ENCODE peak calls at places on chromosomes 1 and 21, in six cellular contexts. One of them, this sample, is unnamed.

GRCh38 chr1:193406901-193407300 is 220.5 kb upstream of the B3GALT2 start:
- DNase-seq in CD8-positive, alpha-beta memory T cell: no peak
- DNase-seq in tibial artery: no peak
- DNase-seq in HTR-8/SVneo: peak
- DNase-seq in T-cell: no peak
- DNase-seq in neural progenitor cell: peak
- DNase-seq in this sample: peak

GRCh38 chr1:161162806-161163205 is 3.4 kb upstream of the PPOX start:
- DNase-seq in CD8-positive, alpha-beta memory T cell: no peak
- DNase-seq in tibial artery: peak
- DNase-seq in HTR-8/SVneo: no peak
- DNase-seq in T-cell: no peak
- DNase-seq in neural progenitor cell: no peak
- DNase-seq in this sample: no peak

GRCh38 chr21:16418663-16419062 is 688.9 kb downstream of the USP25 start:
- DNase-seq in CD8-positive, alpha-beta memory T cell: no peak
- DNase-seq in tibial artery: no peak
- DNase-seq in HTR-8/SVneo: no peak
- DNase-seq in T-cell: no peak
- DNase-seq in neural progenitor cell: no peak
- DNase-seq in this sample: no peak

GRCh38 chr1:41939194-41939593 is 20.5 kb upstream of the HIVEP3 start:
- DNase-seq in CD8-positive, alpha-beta memory T cell: no peak
- DNase-seq in tibial artery: no peak
- DNase-seq in HTR-8/SVneo: no peak
- DNase-seq in T-cell: no peak
- DNase-seq in neural progenitor cell: peak
- DNase-seq in this sample: no peak

GRCh38 chr1:154629160-154630073 is 21.4 kb upstream of the ADAR start:
- DNase-seq in CD8-positive, alpha-beta memory T cell: no peak
- DNase-seq in tibial artery: no peak
- DNase-seq in HTR-8/SVneo: no peak
- DNase-seq in T-cell: no peak
- DNase-seq in neural progenitor cell: no peak
- DNase-seq in this sample: no peak

GRCh38 chr1:17719874-17720273 is 35.3 kb upstream of the ACTL8 start:
- DNase-seq in CD8-positive, alpha-beta memory T cell: no peak
- DNase-seq in tibial artery: no peak
- DNase-seq in HTR-8/SVneo: no peak
- DNase-seq in T-cell: no peak
- DNase-seq in neural progenitor cell: no peak
- DNase-seq in this sample: no peak

GRCh38 chr1:24931481-24932221 is 1.6 kb upstream of the RUNX3 start:
- DNase-seq in CD8-positive, alpha-beta memory T cell: peak
- DNase-seq in tibial artery: no peak
- DNase-seq in HTR-8/SVneo: no peak
- DNase-seq in T-cell: no peak
- DNase-seq in neural progenitor cell: peak
- DNase-seq in this sample: no peak

GRCh38 chr1:2115922-2116341 is 65.7 kb downstream of the PRKCZ start:
- DNase-seq in CD8-positive, alpha-beta memory T cell: no peak
- DNase-seq in tibial artery: no peak
- DNase-seq in HTR-8/SVneo: no peak
- DNase-seq in T-cell: no peak
- DNase-seq in neural progenitor cell: peak
- DNase-seq in this sample: no peak

GRCh38 chr1:171296897-171297296 is 17.1 kb upstream of the FMO4 start:
- DNase-seq in CD8-positive, alpha-beta memory T cell: no peak
- DNase-seq in tibial artery: no peak
- DNase-seq in HTR-8/SVneo: no peak
- DNase-seq in T-cell: no peak
- DNase-seq in neural progenitor cell: no peak
- DNase-seq in this sample: no peak

GRCh38 chr1:99361406-99361805 is 97.1 kb downstream of the PLPPR4 start:
- DNase-seq in CD8-positive, alpha-beta memory T cell: no peak
- DNase-seq in tibial artery: no peak
- DNase-seq in HTR-8/SVneo: no peak
- DNase-seq in T-cell: no peak
- DNase-seq in neural progenitor cell: no peak
- DNase-seq in this sample: no peak

GRCh38 chr1:24745711-24746582 is 700 bp downstream of the CLIC4 start:
- DNase-seq in CD8-positive, alpha-beta memory T cell: no peak
- DNase-seq in tibial artery: peak
- DNase-seq in HTR-8/SVneo: no peak
- DNase-seq in T-cell: no peak
- DNase-seq in neural progenitor cell: peak
- DNase-seq in this sample: peak

GRCh38 chr1:39317111-39317510 is 112.6 kb downstream of the MACF1 start:
- DNase-seq in CD8-positive, alpha-beta memory T cell: no peak
- DNase-seq in tibial artery: no peak
- DNase-seq in HTR-8/SVneo: no peak
- DNase-seq in T-cell: no peak
- DNase-seq in neural progenitor cell: no peak
- DNase-seq in this sample: no peak

GRCh38 chr1:34887593-34887992 is 28.0 kb upstream of the SMIM12 start:
- DNase-seq in CD8-positive, alpha-beta memory T cell: no peak
- DNase-seq in tibial artery: no peak
- DNase-seq in HTR-8/SVneo: no peak
- DNase-seq in T-cell: no peak
- DNase-seq in neural progenitor cell: no peak
- DNase-seq in this sample: no peak

This sample was measured in Peyer's patch.